ENCODE peak calls at places on chromosomes 5 and 9, in ten cellular contexts. One of them, this sample, is unnamed.

GRCh38 chr5:1008451-1009358 is at the start of gene NKD2:
- DNase-seq in transverse colon: peak
- DNase-seq in stomach: peak
- DNase-seq in ovary: peak
- DNase-seq in sigmoid colon: peak
- DNase-seq in esophagus muscularis mucosa: no peak
- DNase-seq in HepG2: no peak
- DNase-seq in A549: peak
- DNase-seq in K562: peak
- DNase-seq in tibial nerve: no peak
- DNase-seq in this sample: peak

GRCh38 chr9:14061921-14062320 is 252.0 kb downstream of the NFIB start:
- DNase-seq in sigmoid colon: no peak
- DNase-seq in ovary: no peak
- DNase-seq in transverse colon: no peak
- DNase-seq in esophagus muscularis mucosa: no peak
- DNase-seq in stomach: no peak
- DNase-seq in K562: no peak
- DNase-seq in A549: no peak
- DNase-seq in HepG2: no peak
- DNase-seq in tibial nerve: no peak
- DNase-seq in this sample: no peak

GRCh38 chr5:137649228-137649890 is 86.5 kb downstream of the KLHL3 start:
- DNase-seq in A549: no peak
- DNase-seq in stomach: no peak
- DNase-seq in esophagus muscularis mucosa: peak
- DNase-seq in ovary: no peak
- DNase-seq in HepG2: no peak
- DNase-seq in tibial nerve: no peak
- DNase-seq in transverse colon: no peak
- DNase-seq in K562: no peak
- DNase-seq in sigmoid colon: no peak
- DNase-seq in this sample: no peak

GRCh38 chr5:154287136-154287535 is 96.6 kb downstream of the GALNT10 start:
- DNase-seq in A549: peak
- DNase-seq in stomach: peak
- DNase-seq in esophagus muscularis mucosa: peak
- DNase-seq in transverse colon: no peak
- DNase-seq in tibial nerve: no peak
- DNase-seq in ovary: no peak
- DNase-seq in HepG2: peak
- DNase-seq in K562: no peak
- DNase-seq in sigmoid colon: no peak
- DNase-seq in this sample: no peak

GRCh38 chr5:9288234-9288633 is 257.6 kb downstream of the SEMA5A start:
- DNase-seq in esophagus muscularis mucosa: no peak
- DNase-seq in A549: no peak
- DNase-seq in sigmoid colon: no peak
- DNase-seq in ovary: no peak
- DNase-seq in stomach: no peak
- DNase-seq in HepG2: no peak
- DNase-seq in K562: no peak
- DNase-seq in transverse colon: no peak
- DNase-seq in tibial nerve: no peak
- DNase-seq in this sample: no peak

GRCh38 chr9:19050637-19051591 is 1.7 kb downstream of the RRAGA start:
- DNase-seq in stomach: no peak
- DNase-seq in HepG2: peak
- DNase-seq in transverse colon: no peak
- DNase-seq in ovary: no peak
- DNase-seq in K562: peak
- DNase-seq in esophagus muscularis mucosa: no peak
- DNase-seq in A549: no peak
- DNase-seq in tibial nerve: no peak
- DNase-seq in sigmoid colon: no peak
- DNase-seq in this sample: no peak

GRCh38 chr5:130529716-130530485 is 625.6 kb downstream of the CHSY3 start:
- DNase-seq in transverse colon: no peak
- DNase-seq in ovary: no peak
- DNase-seq in esophagus muscularis mucosa: no peak
- DNase-seq in A549: no peak
- DNase-seq in stomach: no peak
- DNase-seq in sigmoid colon: no peak
- DNase-seq in HepG2: no peak
- DNase-seq in K562: no peak
- DNase-seq in tibial nerve: no peak
- DNase-seq in this sample: no peak

GRCh38 chr9:13607746-13608445 is 328.4 kb upstream of the MPDZ start:
- DNase-seq in transverse colon: no peak
- DNase-seq in A549: no peak
- DNase-seq in tibial nerve: no peak
- DNase-seq in sigmoid colon: no peak
- DNase-seq in esophagus muscularis mucosa: no peak
- DNase-seq in stomach: no peak
- DNase-seq in ovary: no peak
- DNase-seq in HepG2: no peak
- DNase-seq in K562: no peak
- DNase-seq in this sample: no peak

GRCh38 chr9:126126807-126127206 is 199.8 kb upstream of the MVB12B start:
- DNase-seq in A549: no peak
- DNase-seq in K562: no peak
- DNase-seq in stomach: peak
- DNase-seq in sigmoid colon: no peak
- DNase-seq in ovary: no peak
- DNase-seq in HepG2: no peak
- DNase-seq in esophagus muscularis mucosa: no peak
- DNase-seq in tibial nerve: peak
- DNase-seq in transverse colon: no peak
- DNase-seq in this sample: peak

GRCh38 chr9:14107977-14108376 is 206.0 kb downstream of the NFIB start:
- DNase-seq in transverse colon: no peak
- DNase-seq in stomach: no peak
- DNase-seq in tibial nerve: no peak
- DNase-seq in HepG2: no peak
- DNase-seq in K562: peak
- DNase-seq in esophagus muscularis mucosa: no peak
- DNase-seq in ovary: no peak
- DNase-seq in sigmoid colon: no peak
- DNase-seq in A549: no peak
- DNase-seq in this sample: no peak

GRCh38 chr9:20593551-20593950 is 28.7 kb downstream of the MLLT3 start:
- DNase-seq in esophagus muscularis mucosa: no peak
- DNase-seq in K562: no peak
- DNase-seq in transverse colon: no peak
- DNase-seq in stomach: no peak
- DNase-seq in HepG2: no peak
- DNase-seq in ovary: no peak
- DNase-seq in tibial nerve: no peak
- DNase-seq in sigmoid colon: no peak
- DNase-seq in A549: no peak
- DNase-seq in this sample: no peak

GRCh38 chr9:20591223-20591622 is 31.1 kb downstream of the MLLT3 start:
- DNase-seq in stomach: no peak
- DNase-seq in transverse colon: no peak
- DNase-seq in HepG2: no peak
- DNase-seq in ovary: no peak
- DNase-seq in esophagus muscularis mucosa: no peak
- DNase-seq in tibial nerve: no peak
- DNase-seq in A549: no peak
- DNase-seq in sigmoid colon: no peak
- DNase-seq in K562: no peak
- DNase-seq in this sample: no peak

GRCh38 chr9:20592673-20593072 is 29.6 kb downstream of the MLLT3 start:
- DNase-seq in ovary: no peak
- DNase-seq in HepG2: no peak
- DNase-seq in A549: no peak
- DNase-seq in stomach: no peak
- DNase-seq in tibial nerve: no peak
- DNase-seq in transverse colon: no peak
- DNase-seq in sigmoid colon: no peak
- DNase-seq in K562: no peak
- DNase-seq in esophagus muscularis mucosa: no peak
- DNase-seq in this sample: no peak

GRCh38 chr9:20594521-20594920 is 27.8 kb downstream of the MLLT3 start:
- DNase-seq in transverse colon: no peak
- DNase-seq in A549: no peak
- DNase-seq in stomach: no peak
- DNase-seq in sigmoid colon: no peak
- DNase-seq in ovary: no peak
- DNase-seq in esophagus muscularis mucosa: no peak
- DNase-seq in HepG2: no peak
- DNase-seq in tibial nerve: no peak
- DNase-seq in K562: no peak
- DNase-seq in this sample: no peak

GRCh38 chr9:20593131-20593530 is 29.2 kb downstream of the MLLT3 start:
- DNase-seq in tibial nerve: no peak
- DNase-seq in sigmoid colon: no peak
- DNase-seq in esophagus muscularis mucosa: no peak
- DNase-seq in K562: no peak
- DNase-seq in HepG2: no peak
- DNase-seq in A549: no peak
- DNase-seq in stomach: no peak
- DNase-seq in ovary: no peak
- DNase-seq in transverse colon: no peak
- DNase-seq in this sample: no peak
- TF ChIP-seq POLR2A in tibial nerve: no peak
- TF ChIP-seq POLR2A in sigmoid colon: no peak
- TF ChIP-seq POLR2A in esophagus muscularis mucosa: no peak
- TF ChIP-seq POLR2A in K562: no peak
- TF ChIP-seq POLR2A in HepG2: no peak
- TF ChIP-seq POLR2A in A549: no peak
- TF ChIP-seq POLR2A in stomach: no peak
- TF ChIP-seq POLR2A in ovary: no peak
- TF ChIP-seq POLR2A in transverse colon: no peak
- TF ChIP-seq POLR2A in this sample: no peak

GRCh38 chr9:130172161-130172857 is at the start of gene NCS1:
- DNase-seq in A549: peak
- DNase-seq in stomach: peak
- DNase-seq in tibial nerve: peak
- DNase-seq in K562: peak
- DNase-seq in transverse colon: peak
- DNase-seq in esophagus muscularis mucosa: no peak
- DNase-seq in sigmoid colon: peak
- DNase-seq in ovary: peak
- DNase-seq in HepG2: no peak
- DNase-seq in this sample: no peak
- TF ChIP-seq EP300 in A549: no peak
- TF ChIP-seq EP300 in stomach: no peak
- TF ChIP-seq EP300 in tibial nerve: no peak
- TF ChIP-seq EP300 in K562: no peak
- TF ChIP-seq EP300 in transverse colon: no peak
- TF ChIP-seq EP300 in esophagus muscularis mucosa: no peak
- TF ChIP-seq EP300 in sigmoid colon: no peak
- TF ChIP-seq EP300 in ovary: no peak
- TF ChIP-seq EP300 in HepG2: no peak
- TF ChIP-seq EP300 in this sample: no peak

GRCh38 chr5:168120416-168121137 is 170.9 kb upstream of the WWC1 start:
- DNase-seq in HepG2: no peak
- DNase-seq in sigmoid colon: no peak
- DNase-seq in transverse colon: no peak
- DNase-seq in stomach: no peak
- DNase-seq in A549: no peak
- DNase-seq in esophagus muscularis mucosa: no peak
- DNase-seq in ovary: no peak
- DNase-seq in tibial nerve: no peak
- DNase-seq in K562: no peak
- DNase-seq in this sample: no peak
- H3K4me3 ChIP-seq in HepG2: no peak
- H3K4me3 ChIP-seq in sigmoid colon: no peak
- H3K4me3 ChIP-seq in transverse colon: no peak
- H3K4me3 ChIP-seq in stomach: no peak
- H3K4me3 ChIP-seq in A549: no peak
- H3K4me3 ChIP-seq in esophagus muscularis mucosa: no peak
- H3K4me3 ChIP-seq in ovary: no peak
- H3K4me3 ChIP-seq in tibial nerve: no peak
- H3K4me3 ChIP-seq in K562: no peak
- H3K4me3 ChIP-seq in this sample: no peak

DNA sequence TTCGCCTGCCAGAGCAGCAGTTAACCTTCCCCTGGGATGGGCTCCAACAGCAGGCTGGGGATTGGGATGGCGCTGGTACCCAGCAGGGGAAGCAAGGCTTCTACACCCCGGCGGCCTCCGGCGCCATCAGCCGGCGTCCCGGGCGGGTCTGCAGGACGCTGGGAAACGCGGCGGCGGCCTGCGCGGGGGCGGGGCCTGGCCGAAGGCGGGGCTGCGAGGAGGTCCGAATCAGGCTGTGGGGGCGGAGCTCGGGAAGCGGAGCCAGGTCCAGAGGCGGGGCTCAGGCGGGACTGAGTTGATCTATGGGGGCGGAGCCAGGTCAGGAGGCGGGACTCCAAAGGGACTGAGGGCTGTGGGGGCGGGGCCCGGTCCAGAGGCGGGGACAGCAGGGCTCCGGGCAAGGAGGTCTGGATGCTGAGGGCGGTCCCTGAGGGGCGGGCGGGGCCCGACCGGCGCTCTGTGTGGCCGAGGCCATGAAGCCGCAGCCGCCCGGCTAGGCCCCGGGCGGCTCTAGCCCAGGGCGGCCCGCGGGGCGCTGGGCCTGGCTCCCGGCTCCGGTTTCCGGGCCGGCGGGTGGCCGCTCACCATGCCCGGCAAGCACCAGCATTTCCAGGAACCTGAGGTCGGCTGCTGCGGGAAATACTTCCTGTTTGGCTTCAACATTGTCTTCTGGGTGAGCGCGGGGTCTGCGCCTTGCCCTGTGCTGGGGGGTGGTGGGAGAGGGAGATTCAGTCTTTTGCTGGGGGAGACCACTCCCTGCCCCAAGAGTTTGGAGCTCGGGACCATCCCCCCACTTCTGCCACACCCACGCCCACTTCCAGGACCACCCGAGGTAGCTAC is at the start of gene TSPAN17:
- DNase-seq in A549: peak
- DNase-seq in K562: peak
- DNase-seq in ovary: peak
- DNase-seq in stomach: peak
- DNase-seq in esophagus muscularis mucosa: peak
- DNase-seq in tibial nerve: peak
- DNase-seq in transverse colon: peak
- DNase-seq in sigmoid colon: peak
- DNase-seq in HepG2: peak
- DNase-seq in this sample: peak
- TF ChIP-seq POLR2A in A549: peak
- TF ChIP-seq POLR2A in K562: peak
- TF ChIP-seq POLR2A in ovary: peak
- TF ChIP-seq POLR2A in stomach: no peak
- TF ChIP-seq POLR2A in esophagus muscularis mucosa: no peak
- TF ChIP-seq POLR2A in tibial nerve: peak
- TF ChIP-seq POLR2A in transverse colon: peak
- TF ChIP-seq POLR2A in sigmoid colon: peak
- TF ChIP-seq POLR2A in HepG2: peak
- TF ChIP-seq POLR2A in this sample: no peak

DNA sequence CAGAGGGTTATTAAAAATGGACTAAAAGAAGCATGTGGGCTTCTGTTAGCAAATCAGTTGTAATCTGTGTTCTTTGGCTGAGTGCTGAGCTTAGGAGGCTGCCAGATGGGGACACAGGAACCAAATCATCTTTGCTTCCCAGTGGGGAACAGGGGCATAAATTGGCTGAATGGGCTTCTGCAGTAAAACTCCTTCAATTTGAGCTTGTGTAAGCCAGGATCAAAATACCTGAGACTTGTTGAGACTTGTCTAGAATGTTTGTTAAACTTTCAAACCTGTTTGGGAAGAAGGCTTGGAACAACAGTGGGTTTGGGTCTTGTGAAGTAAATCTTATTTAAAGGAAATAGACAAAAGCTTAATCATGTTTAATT is 32.2 kb upstream of the TNFAIP8 start:
- DNase-seq in A549: no peak
- DNase-seq in tibial nerve: no peak
- DNase-seq in K562: peak
- DNase-seq in esophagus muscularis mucosa: no peak
- DNase-seq in sigmoid colon: no peak
- DNase-seq in HepG2: no peak
- DNase-seq in stomach: no peak
- DNase-seq in ovary: no peak
- DNase-seq in transverse colon: no peak
- DNase-seq in this sample: no peak
- TF ChIP-seq EP300 in A549: no peak
- TF ChIP-seq EP300 in tibial nerve: no peak
- TF ChIP-seq EP300 in K562: no peak
- TF ChIP-seq EP300 in esophagus muscularis mucosa: no peak
- TF ChIP-seq EP300 in sigmoid colon: no peak
- TF ChIP-seq EP300 in HepG2: no peak
- TF ChIP-seq EP300 in stomach: no peak
- TF ChIP-seq EP300 in ovary: no peak
- TF ChIP-seq EP300 in transverse colon: no peak
- TF ChIP-seq EP300 in this sample: no peak

This sample was measured in suprapubic skin.